ENCODE peak calls at places on chromosomes 13 and 19, in ten cellular contexts. Z is tibial nerve, G is IMR-90, A is upper lobe of left lung, P is heart left ventricle, S is stomach, M is body of pancreas, J is gastrocnemius medialis, U is endothelial cell of umbilical vein, O is Peyer's patch. F is an unnamed sample.

GRCh38 chr13:99133230-99133629 is 67.4 kb upstream of the UBAC2 start:
- DNase-seq in J (no peak), M (no peak), P (no peak), G (no peak), O (no peak), S (no peak), Z (no peak), A (no peak), U (no peak), F (no peak)

GRCh38 chr13:70747305-70747704 is 639.1 kb upstream of the KLHL1 start:
- DNase-seq in P (no peak), S (no peak), A (no peak), O (no peak), U (no peak), Z (no peak), J (no peak), M (no peak), G (no peak), F (no peak)

GRCh38 chr13:114164027-114164426 is 15.0 kb upstream of the CFAP97D2 start:
- DNase-seq in P (no peak), J (no peak), G (no peak), M (no peak), Z (no peak), S (no peak), A (peak), O (no peak), U (no peak), F (no peak)

GRCh38 chr13:98265669-98266551 is 88.8 kb upstream of the RNF113B start:
- DNase-seq in G (peak), O (no peak), U (no peak), J (no peak), M (peak), A (no peak), Z (peak), P (no peak), S (peak), F (no peak)

GRCh38 chr19:1489463-1489971 is 633 bp downstream of the PCSK4 start:
- DNase-seq in G (no peak), Z (no peak), U (no peak), P (no peak), O (no peak), A (peak), M (no peak), J (no peak), S (no peak), F (no peak)

GRCh38 chr13:112174476-112175110 is 107.6 kb downstream of the SOX1 start:
- DNase-seq in M (no peak), P (no peak), G (no peak), J (no peak), S (no peak), Z (no peak), O (no peak), A (no peak), U (no peak), F (no peak)

GRCh38 chr13:45683701-45684100 is 18.4 kb upstream of the CBY2 start:
- DNase-seq in A (no peak), G (no peak), J (no peak), P (no peak), S (no peak), U (no peak), O (no peak), M (no peak), Z (no peak), F (no peak)

GRCh38 chr19:19498255-19498991 is 16.9 kb downstream of the TSSK6 start:
- DNase-seq in A (peak), U (no peak), O (no peak), J (no peak), Z (no peak), S (no peak), P (no peak), M (no peak), G (no peak), F (no peak)

GRCh38 chr13:67064920-67065319 is 165.2 kb downstream of the PCDH9 start:
- DNase-seq in J (no peak), A (no peak), P (no peak), S (no peak), O (no peak), G (no peak), Z (no peak), M (no peak), U (no peak), F (no peak)

DNA sequence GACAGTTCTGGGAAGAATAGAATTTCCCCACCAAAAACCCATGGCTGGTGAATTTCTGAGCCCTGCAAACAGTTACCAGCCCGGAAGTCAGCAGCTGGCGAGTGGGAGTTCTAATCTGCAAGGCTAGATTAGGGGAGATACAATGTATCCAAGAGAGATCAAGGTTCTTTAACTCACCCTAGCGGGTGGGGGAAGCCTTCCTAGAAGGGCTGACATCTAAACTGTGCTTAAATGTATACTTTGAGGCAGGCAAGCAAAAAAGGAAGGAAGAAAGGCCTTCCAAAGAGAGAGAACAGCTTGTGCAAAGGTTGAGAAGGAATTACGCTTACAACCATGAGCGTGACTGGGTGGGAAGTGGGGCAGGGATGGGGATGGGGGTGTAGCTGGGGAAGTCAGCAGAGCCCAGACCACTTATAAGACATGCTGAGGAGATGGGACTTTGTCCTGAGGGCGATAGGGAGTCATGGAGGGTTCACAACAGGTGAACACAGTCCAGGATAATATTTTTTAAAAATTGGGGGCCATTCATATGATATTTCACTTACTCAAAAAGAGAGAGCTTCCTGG is 20.8 kb upstream of the ZNRF4 start:
- DNase-seq in J (no peak), S (no peak), P (no peak), Z (no peak), A (no peak), M (no peak), U (no peak), O (no peak), G (no peak), F (no peak)
- TF ChIP-seq POLR2A in J (no peak), S (no peak), P (no peak), Z (no peak), A (no peak), M (no peak), U (no peak), O (no peak), G (no peak), F (no peak)

GRCh38 chr19:34181111-34181864 is 9.0 kb downstream of the LSM14A start:
- DNase-seq in S (no peak), M (no peak), Z (no peak), J (no peak), U (no peak), P (no peak), A (no peak), O (no peak), G (no peak), F (no peak)
- TF ChIP-seq POLR2A in S (no peak), M (no peak), Z (no peak), J (no peak), U (no peak), P (no peak), A (no peak), O (no peak), G (no peak), F (no peak)

DNA sequence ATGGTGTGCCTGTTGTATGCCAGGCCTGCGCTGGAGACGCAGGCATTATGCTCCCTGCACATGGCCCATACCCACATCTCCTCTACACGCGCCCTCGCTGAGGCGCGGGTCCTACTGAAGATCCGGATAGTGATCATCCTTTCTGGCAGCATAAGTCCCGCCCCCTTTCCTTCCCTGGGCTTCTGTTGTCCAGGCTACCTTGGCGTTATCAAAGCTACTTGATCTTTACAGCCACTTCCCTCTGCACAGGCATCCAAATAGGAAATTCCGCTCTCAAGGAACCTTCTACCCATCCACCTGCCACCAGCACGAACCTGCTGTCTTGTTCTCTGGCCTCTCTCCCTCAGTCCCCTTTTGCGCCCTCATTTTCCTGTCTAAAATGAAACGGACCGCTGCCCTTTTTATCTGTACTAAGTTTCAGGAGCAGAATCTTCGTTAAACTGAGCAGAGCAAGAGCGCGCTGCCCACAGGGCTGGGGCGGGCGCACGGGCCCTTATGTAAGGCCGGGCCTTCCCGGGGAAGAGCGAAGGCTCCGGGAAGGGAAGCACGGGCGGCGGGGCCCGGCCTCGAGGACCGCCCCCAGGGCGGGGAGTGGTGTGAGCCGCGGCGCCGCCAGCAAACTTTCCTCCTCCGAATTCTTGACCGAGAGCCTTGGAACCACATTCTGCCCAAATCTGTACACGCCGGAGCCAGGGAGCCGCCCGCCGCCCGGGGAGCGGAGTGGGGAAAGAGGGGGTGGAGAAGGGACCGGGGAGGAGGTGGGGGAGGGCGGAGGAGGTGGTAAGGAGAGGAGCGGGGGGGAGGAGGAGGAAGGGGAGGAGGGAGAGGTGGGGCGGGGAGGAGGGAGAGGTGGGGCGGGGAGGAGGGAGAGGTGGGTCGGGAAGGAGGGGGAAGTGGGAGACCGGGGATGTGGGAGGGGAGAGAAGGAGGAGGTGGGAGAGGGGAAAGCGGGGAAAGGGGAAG is 919 bp upstream of the UBE2L5 start:
- DNase-seq in M (peak), O (peak), G (peak), A (peak), S (peak), U (peak), J (peak), P (peak), Z (peak), F (peak)
- TF ChIP-seq POLR2A in M (peak), O (peak), G (no peak), A (peak), S (peak), U (no peak), J (peak), P (no peak), Z (peak), F (no peak)

DNA sequence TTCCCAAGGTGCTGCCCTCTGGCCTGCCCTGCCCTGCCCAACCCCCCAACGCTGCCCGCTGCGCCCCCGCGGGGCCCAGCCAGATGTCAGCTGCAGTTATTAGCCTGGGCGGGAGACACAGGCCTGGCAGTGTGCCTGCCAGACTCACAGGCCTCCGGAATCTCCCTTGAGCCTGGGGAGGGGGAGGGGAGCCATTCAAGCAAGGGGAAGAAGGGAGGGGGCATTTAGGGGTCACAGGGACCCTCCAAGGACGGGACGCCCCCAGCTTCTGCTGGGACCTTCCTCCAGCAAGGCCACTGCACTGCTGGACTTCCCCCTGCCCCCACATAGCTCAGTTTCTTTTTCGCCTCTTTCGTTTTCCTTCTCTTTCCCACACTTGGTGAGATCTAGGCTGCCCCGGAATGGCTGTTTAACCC is 2.6 kb upstream of the JUNB start:
- DNase-seq in P (peak), G (peak), U (peak), A (peak), J (peak), Z (no peak), S (peak), M (peak), O (peak), F (peak)
- TF ChIP-seq POLR2A in P (no peak), G (no peak), U (no peak), A (no peak), J (no peak), Z (no peak), S (no peak), M (no peak), O (peak), F (peak)

GRCh38 chr19:43781630-43782310 is 997 bp upstream of the KCNN4 start:
- DNase-seq in P (no peak), O (peak), Z (no peak), U (no peak), G (no peak), M (no peak), A (no peak), J (no peak), S (no peak), F (no peak)

GRCh38 chr19:43782311-43782660 is 1.5 kb upstream of the KCNN4 start:
- DNase-seq in Z (no peak), M (no peak), O (no peak), A (no peak), P (no peak), S (no peak), U (no peak), J (no peak), G (no peak), F (no peak)

GRCh38 chr19:43779820-43780219 is 953 bp downstream of the KCNN4 start:
- DNase-seq in J (no peak), G (no peak), U (no peak), A (no peak), S (no peak), Z (no peak), P (no peak), M (no peak), O (peak), F (peak)

GRCh38 chr19:43779147-43779819 is 1.5 kb downstream of the KCNN4 start:
- DNase-seq in O (peak), P (no peak), Z (no peak), U (no peak), A (peak), G (no peak), M (no peak), J (no peak), S (peak), F (peak)

GRCh38 chr19:43780706-43781525 is at the start of gene KCNN4:
- DNase-seq in G (peak), A (peak), Z (no peak), U (no peak), S (peak), P (no peak), J (no peak), M (no peak), O (peak), F (peak)
- TF ChIP-seq POLR2A in G (no peak), A (no peak), Z (no peak), U (no peak), S (no peak), P (no peak), J (no peak), M (no peak), O (peak), F (peak)

GRCh38 chr19:49498475-49498874 is 2.2 kb downstream of the RPS11 start:
- DNase-seq in M (no peak), U (no peak), Z (no peak), J (no peak), S (no peak), O (no peak), P (no peak), A (no peak), G (no peak), F (no peak)

GRCh38 chr19:49496574-49497008 is 357 bp downstream of the RPS11 start:
- DNase-seq in O (no peak), J (no peak), A (no peak), U (no peak), G (no peak), Z (no peak), M (no peak), P (no peak), S (no peak), F (no peak)

GRCh38 chr19:49499030-49499670 is 2.9 kb downstream of the RPS11 start:
- DNase-seq in J (no peak), A (no peak), M (no peak), S (no peak), U (no peak), P (no peak), G (no peak), Z (no peak), O (no peak), F (no peak)

GRCh38 chr19:49497790-49498106 is 1.5 kb downstream of the RPS11 start:
- DNase-seq in S (no peak), G (no peak), P (no peak), Z (no peak), J (no peak), O (no peak), U (no peak), A (no peak), M (no peak), F (no peak)

GRCh38 chr19:49497047-49497789 is 984 bp downstream of the RPS11 start:
- DNase-seq in Z (peak), M (peak), U (peak), G (peak), S (peak), J (peak), O (peak), A (no peak), P (peak), F (peak)
- TF ChIP-seq POLR2A in Z (no peak), M (no peak), U (no peak), G (peak), S (no peak), J (peak), O (peak), A (no peak), P (no peak), F (peak)

F was measured in erythroblast.